ENCODE peak calls at places on chromosomes 3 and 15, in nine cellular contexts. Y is small intestine; X is cardiac muscle cell; C is PC-9; U is naive thymus-derived CD4-positive, alpha-beta T cell; V is H9; Z is thoracic aorta; F is MM.1S; I is H1. K is an unnamed sample. For H3K4me1 and H3K9me3, the result is how much of the 10 kb centered on the place peaks cover.

GRCh38 chr3:32495609-32496008 is 7.0 kb downstream of the CMTM6 start:
- DNase-seq in V (no peak), Z (no peak), I (no peak), U (no peak), X (no peak), Y (no peak), F (no peak), C (no peak), K (no peak)

GRCh38 chr15:88618686-88619085 is 2.5 kb upstream of the AEN start:
- DNase-seq in U (no peak), Y (no peak), X (no peak), Z (no peak), C (no peak), I (no peak), V (peak), F (no peak), K (no peak)

GRCh38 chr15:69531302-69532027 is 78.8 kb downstream of the RPLP1 start:
- DNase-seq in Y (no peak), F (no peak), V (peak), X (peak), U (no peak), I (no peak), Z (no peak), C (no peak), K (no peak)

GRCh38 chr3:27312044-27312668 is 57.0 kb downstream of the NEK10 start:
- DNase-seq in U (no peak), I (no peak), F (peak), Y (peak), X (peak), C (peak), V (no peak), Z (no peak), K (no peak)

GRCh38 chr3:107206945-107207344 is 170.3 kb upstream of the CCDC54 start:
- DNase-seq in V (no peak), Y (no peak), U (no peak), Z (no peak), C (no peak), X (no peak), F (no peak), I (no peak), K (no peak)

GRCh38 chr3:194058189-194058571 is 77.8 kb upstream of the HES1 start:
- DNase-seq in X (peak), I (peak), Z (no peak), C (peak), F (peak), Y (peak), U (no peak), V (peak), K (peak)

GRCh38 chr3:168186293-168186983 is 90.7 kb upstream of the GOLIM4 start:
- DNase-seq in Y (no peak), F (no peak), U (no peak), X (no peak), C (no peak), V (no peak), I (no peak), Z (no peak), K (no peak)

GRCh38 chr3:27708246-27708645 is 13.9 kb downstream of the EOMES start:
- DNase-seq in C (no peak), Y (no peak), Z (no peak), V (no peak), I (no peak), X (no peak), U (no peak), F (no peak), K (no peak)

GRCh38 chr3:159260049-159260662 is 458.3 kb downstream of the MFSD1 start:
- DNase-seq in X (peak), F (peak), Y (peak), V (peak), C (peak), I (no peak), U (no peak), Z (no peak), K (no peak)

GRCh38 chr3:157913751-157914150 is 192.5 kb downstream of the SHOX2 start:
- DNase-seq in V (no peak), U (no peak), Y (peak), X (no peak), C (no peak), F (no peak), I (no peak), Z (no peak), K (no peak)

GRCh38 chr3:157086053-157086761 is 73.7 kb downstream of the CCNL1 start:
- DNase-seq in Y (no peak), C (no peak), I (no peak), X (no peak), F (no peak), V (no peak), Z (no peak), U (no peak), K (peak)

GRCh38 chr3:181887685-181888084 is 176.0 kb downstream of the SOX2 start:
- DNase-seq in V (no peak), F (no peak), C (no peak), Z (no peak), Y (no peak), X (no peak), U (no peak), I (no peak), K (no peak)

GRCh38 chr3:187929115-187929828 is 184.0 kb upstream of the BCL6 start:
- DNase-seq in I (no peak), Y (no peak), F (no peak), X (no peak), U (no peak), Z (no peak), C (no peak), V (no peak), K (no peak)

GRCh38 chr3:187927565-187927964 is 182.3 kb upstream of the BCL6 start:
- DNase-seq in U (no peak), C (no peak), F (no peak), I (no peak), V (no peak), X (no peak), Y (no peak), Z (no peak), K (no peak)

GRCh38 chr3:187925326-187925725 is 180.1 kb upstream of the BCL6 start:
- DNase-seq in U (no peak), F (no peak), V (no peak), X (no peak), C (no peak), Y (no peak), I (no peak), Z (no peak), K (no peak)

GRCh38 chr3:187924651-187925050 is 179.4 kb upstream of the BCL6 start:
- DNase-seq in U (no peak), I (no peak), V (no peak), Y (no peak), C (no peak), Z (no peak), F (no peak), X (no peak), K (no peak)

GRCh38 chr3:187926620-187927019 is 181.4 kb upstream of the BCL6 start:
- DNase-seq in Y (no peak), F (no peak), I (no peak), X (no peak), V (no peak), Z (no peak), U (no peak), C (no peak), K (no peak)
- H3K4me1 ChIP-seq in Y (under half), F (under half), I (under half), X (under half), V (under half), Z (under half), U (under half), C (under half), K (under half)

GRCh38 chr3:138547342-138547975 is 46.6 kb downstream of the CEP70 start:
- DNase-seq in Z (no peak), F (no peak), V (no peak), U (no peak), Y (no peak), X (no peak), C (no peak), I (no peak), K (no peak)
- H3K9me3 ChIP-seq in Z (under half), F (under half), V (under half), U (under half), Y (under half), X (under half), C (under half), I (under half), K (under half)

DNA sequence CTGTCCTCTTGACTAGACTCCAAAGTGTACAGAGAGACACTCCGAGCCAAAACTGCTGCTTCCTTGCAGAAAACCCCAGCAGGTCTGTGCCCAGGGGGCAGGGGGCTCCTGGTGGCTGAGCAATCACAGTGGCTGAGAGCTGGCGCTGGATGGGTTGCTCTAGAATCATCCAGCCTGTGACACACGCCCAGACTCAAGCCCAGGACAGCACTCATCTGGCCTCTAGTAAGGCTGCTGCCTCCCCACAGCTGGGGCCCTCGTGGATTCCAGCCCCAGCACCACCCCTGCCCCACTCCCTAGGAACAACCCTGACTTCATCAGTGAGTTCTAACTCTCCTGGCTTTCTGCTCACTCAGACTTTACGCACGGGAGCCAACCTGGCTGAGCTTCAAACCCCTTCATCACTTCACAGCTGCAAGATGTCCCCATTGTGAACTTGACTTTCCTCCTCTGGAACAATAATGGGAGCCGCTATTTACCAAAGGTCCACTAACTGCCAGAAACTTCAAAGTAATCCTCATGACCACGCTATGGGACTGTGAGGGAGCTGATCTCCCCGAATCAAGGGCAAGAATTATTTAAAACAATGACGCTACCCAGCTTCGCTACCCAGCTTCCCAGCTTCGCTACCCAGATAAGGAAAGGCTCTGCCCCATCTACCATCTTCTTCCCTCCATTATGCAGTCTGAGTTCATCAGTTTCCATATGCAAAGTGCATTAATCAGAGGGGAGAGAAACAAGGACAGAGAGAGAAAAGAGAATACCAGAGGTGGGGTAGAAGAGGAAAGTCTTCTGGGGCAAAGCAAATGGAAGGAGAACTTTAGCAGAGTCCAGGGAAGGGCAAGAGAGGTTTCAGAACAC is 70.8 kb upstream of the SPATA12 start:
- DNase-seq in I (no peak), V (no peak), C (no peak), F (no peak), Z (no peak), Y (peak), U (no peak), X (no peak), K (peak)
- H3K27ac ChIP-seq in I (no peak), V (no peak), C (no peak), F (no peak), Z (no peak), Y (no peak), U (no peak), X (no peak), K (no peak)

GRCh38 chr3:127193341-127193740 is 410 bp downstream of the PRR23E start:
- DNase-seq in I (no peak), Z (no peak), U (no peak), X (no peak), F (no peak), V (peak), C (no peak), Y (no peak), K (no peak)
- H3K4me1 ChIP-seq in I (under half), Z (under half), U (under half), X (under half), F (under half), V (under half), C (under half), Y (under half), K (under half)

GRCh38 chr3:127247292-127247691 is 40.6 kb downstream of the PRR20G start:
- DNase-seq in V (no peak), U (no peak), F (no peak), C (no peak), X (no peak), Y (no peak), I (no peak), Z (no peak), K (no peak)

GRCh38 chr3:127252446-127252845 is 35.4 kb downstream of the PRR20G start:
- DNase-seq in X (no peak), Y (no peak), U (no peak), I (no peak), F (no peak), V (no peak), C (no peak), Z (no peak), K (no peak)

GRCh38 chr3:127254001-127254400 is 33.8 kb downstream of the PRR20G start:
- DNase-seq in X (no peak), Z (no peak), C (no peak), F (no peak), I (no peak), Y (no peak), U (no peak), V (no peak), K (no peak)

GRCh38 chr3:127253491-127253890 is 34.4 kb downstream of the PRR20G start:
- DNase-seq in X (no peak), Y (no peak), Z (no peak), F (no peak), U (no peak), C (no peak), V (no peak), I (no peak), K (no peak)

DNA sequence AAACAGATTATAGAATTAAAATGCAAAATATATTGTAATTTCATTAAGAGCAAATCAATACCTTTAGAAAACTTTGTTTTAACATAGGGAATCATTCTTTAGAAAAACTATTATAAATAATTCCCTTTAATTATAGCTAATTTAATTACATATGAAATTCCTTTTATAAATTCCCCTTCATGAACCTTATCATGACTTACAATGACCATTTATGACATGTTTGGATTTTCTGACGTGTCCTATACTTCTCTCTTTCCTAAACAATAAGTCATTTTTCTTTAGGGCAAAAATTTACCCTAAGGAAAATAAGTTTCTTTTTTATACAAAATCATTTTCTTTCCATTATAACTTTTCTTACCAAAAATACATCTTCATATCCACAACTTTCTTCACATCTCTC is 37.8 kb downstream of the PRR20G start:
- DNase-seq in V (no peak), I (no peak), F (no peak), Y (no peak), U (no peak), Z (no peak), C (no peak), X (no peak), K (no peak)
- H3K9me3 ChIP-seq in V (under half), I (half or more), F (under half), Y (under half), U (under half), Z (under half), C (under half), X (under half), K (under half)

DNA sequence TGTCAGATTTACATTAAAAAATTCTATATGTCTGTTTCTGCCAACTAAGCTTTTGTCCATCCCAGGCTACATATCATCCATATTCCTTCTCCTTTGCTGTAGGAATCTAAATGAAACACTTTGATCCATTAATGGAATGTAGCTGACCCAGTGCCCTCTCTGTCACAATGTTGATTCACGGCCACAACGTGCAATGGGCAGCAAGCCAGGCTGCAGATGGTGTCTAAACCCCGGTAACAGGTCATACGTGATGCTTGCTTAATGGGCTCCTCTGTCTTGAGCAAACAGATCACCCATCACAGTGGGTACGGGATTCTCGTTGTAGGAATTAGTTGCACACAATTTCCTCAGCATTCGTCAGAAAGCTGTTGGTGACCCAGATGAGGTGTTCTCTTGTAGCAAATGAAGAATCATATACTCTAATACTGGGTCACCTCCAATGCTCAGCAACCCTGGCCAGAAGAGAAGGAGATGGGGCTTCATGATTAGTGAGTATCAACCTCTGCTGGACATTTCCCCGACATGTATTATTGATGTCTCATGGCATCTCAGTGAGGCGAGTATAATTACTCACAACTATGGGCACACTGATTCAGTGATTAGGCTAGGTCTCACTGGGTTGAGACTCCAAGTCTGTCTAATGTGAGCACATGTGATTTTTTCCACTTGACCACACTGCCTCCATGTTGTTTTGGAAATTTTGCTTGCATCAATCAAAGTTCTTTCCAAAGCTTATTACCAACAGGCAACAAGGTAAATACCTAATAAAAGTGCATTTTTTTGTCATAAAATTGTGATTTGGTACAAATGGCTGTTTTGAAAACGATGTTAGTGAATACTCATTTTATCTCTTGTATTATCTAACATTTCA is 12.9 kb upstream of the DCBLD2 start:
- DNase-seq in Z (no peak), C (peak), Y (no peak), U (no peak), F (no peak), X (no peak), V (no peak), I (no peak), K (no peak)
- H3K27ac ChIP-seq in Z (no peak), C (no peak), Y (no peak), U (no peak), F (no peak), X (no peak), V (no peak), I (no peak), K (no peak)

GRCh38 chr3:50264389-50264963 is 4.5 kb upstream of the SEMA3B start:
- DNase-seq in X (peak), F (no peak), I (peak), U (no peak), C (peak), Y (no peak), V (peak), Z (peak), K (peak)
- H3K4me1 ChIP-seq in X (half or more), F (under half), I (under half), U (under half), C (under half), Y (under half), V (under half), Z (half or more), K (under half)

GRCh38 chr15:20349774-20350498 is 191.7 kb downstream of the GOLGA6L6 start:
- DNase-seq in I (no peak), U (peak), Y (no peak), F (peak), Z (no peak), V (peak), C (no peak), X (no peak), K (peak)

GRCh38 chr15:20353966-20354883 is 187.4 kb downstream of the GOLGA6L6 start:
- DNase-seq in F (no peak), Z (no peak), X (no peak), U (no peak), Y (no peak), I (no peak), V (peak), C (no peak), K (peak)

GRCh38 chr15:20355256-20355868 is 186.2 kb downstream of the GOLGA6L6 start:
- DNase-seq in Z (no peak), C (no peak), Y (no peak), I (no peak), F (no peak), V (peak), X (no peak), U (no peak), K (peak)

GRCh38 chr15:20351448-20351961 is 190.1 kb downstream of the GOLGA6L6 start:
- DNase-seq in F (peak), C (no peak), I (no peak), U (no peak), X (no peak), Z (no peak), Y (no peak), V (peak), K (peak)

GRCh38 chr15:20352241-20353200 is 189.1 kb downstream of the GOLGA6L6 start:
- DNase-seq in Y (no peak), U (no peak), I (no peak), Z (no peak), F (peak), C (no peak), V (peak), X (no peak), K (peak)
- H3K9me3 ChIP-seq in Y (under half), U (under half), I (under half), Z (under half), F (under half), C (under half), V (half or more), X (under half), K (under half)

DNA sequence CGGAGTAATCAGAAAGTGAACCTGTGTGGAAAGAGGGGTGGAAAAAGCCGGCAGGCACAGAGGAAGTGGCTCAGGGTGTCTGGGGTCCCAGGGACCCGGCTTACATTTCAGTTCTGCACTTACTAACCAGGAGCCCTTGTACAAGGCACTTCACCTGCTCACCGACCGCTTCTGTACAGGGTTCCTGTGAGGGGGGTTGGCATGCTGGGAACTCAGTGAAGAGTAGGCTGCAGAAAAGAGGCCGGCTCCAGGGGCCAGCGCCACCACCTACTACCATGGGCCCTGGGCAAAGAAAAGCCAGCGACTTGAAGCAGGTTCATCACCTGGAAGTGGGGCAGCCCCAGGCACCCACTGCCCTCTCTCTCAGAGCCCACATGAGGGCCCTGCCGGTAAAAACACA is 6.2 kb downstream of the STIMATE start:
- DNase-seq in I (no peak), U (no peak), F (no peak), X (no peak), C (no peak), Y (no peak), Z (no peak), V (no peak), K (no peak)
- H3K27ac ChIP-seq in I (no peak), U (no peak), F (no peak), X (no peak), C (no peak), Y (no peak), Z (peak), V (no peak), K (peak)

DNA sequence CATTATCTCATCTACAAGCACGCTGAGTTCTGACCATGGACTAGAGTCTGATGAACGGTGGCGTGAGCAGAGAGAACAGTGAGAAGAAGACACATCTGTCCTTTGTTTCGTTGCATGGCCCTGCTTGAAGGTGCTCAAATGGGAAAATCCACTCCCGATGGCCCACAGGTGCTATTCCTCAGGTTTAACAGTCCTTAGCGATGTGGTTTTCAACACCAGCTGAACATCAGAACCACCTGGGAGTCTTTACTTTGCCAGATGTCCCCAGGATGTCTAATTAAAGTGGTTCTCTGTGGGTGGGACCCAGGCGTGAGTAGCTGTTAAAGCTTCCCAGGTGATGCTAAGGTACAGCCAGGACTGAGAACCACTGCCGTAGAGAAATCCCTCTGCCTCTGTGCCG is 13.0 kb downstream of the ADAMTS17 start:
- DNase-seq in U (no peak), I (no peak), F (no peak), V (peak), Y (no peak), C (no peak), X (no peak), Z (no peak), K (no peak)
- H3K4me1 ChIP-seq in U (under half), I (under half), F (under half), V (under half), Y (under half), C (under half), X (under half), Z (under half), K (under half)

K was measured in psoas muscle.